ENCODE peak calls at places on chromosomes 11 and 22, in nine cellular contexts. C is NCI-H510A; S is hippocampal formation; J is G401; B is activated T-helper 1 cell treated with anti-CD3 and anti-CD28 coated beads, Interleukin-12 subunit alpha, Interleukin-12 subunit beta, Interleukin-2, Interleukin-4 antibody, amounts not matched to agents 30 ng/mL and 10 ng/mL and 1 ng/mL, durations not matched to agents 14 hours and 24 hours and 36 hours; V is stimulated activated CD4-positive, alpha-beta T cell treated with anti-CD3 and anti-CD28 coated beads, Interleukin-2, amount 100 ng/mL, for 48 hours; H is effector CD4-positive, alpha-beta T cell; R is NCI-H2081; E is RWPE1. F is an unnamed sample.

GRCh38 chr11:44608654-44609027 is 43.2 kb downstream of the CD82 start:
- DNase-seq in J (no peak), C (no peak), B (no peak), H (no peak), S (no peak), R (no peak), V (no peak), E (no peak), F (no peak)

GRCh38 chr22:46355369-46355995 is 20.0 kb downstream of the TRMU start:
- DNase-seq in C (no peak), H (peak; percentile 34), E (peak; percentile 56), V (peak; percentile 60), S (peak; percentile 20), J (peak; percentile 65), R (peak; percentile 13), B (peak; percentile 16), F (no peak)

GRCh38 chr22:21754523-21755128 is 19.0 kb upstream of the YPEL1 start:
- DNase-seq in V (no peak), R (no peak), S (peak; percentile 54), H (no peak), B (no peak), E (no peak), J (peak; percentile 74), C (no peak), F (no peak)

GRCh38 chr11:100573911-100574513 is 113.1 kb upstream of the ARHGAP42 start:
- DNase-seq in V (no peak), C (no peak), J (no peak), B (no peak), S (no peak), R (no peak), E (no peak), H (no peak), F (no peak)

GRCh38 chr11:74464746-74465145 is 2.6 kb downstream of the KCNE3 start:
- DNase-seq in J (no peak), R (no peak), C (no peak), V (no peak), S (no peak), B (no peak), H (no peak), E (no peak), F (no peak)

GRCh38 chr11:2146051-2146450 is 6.9 kb upstream of the IGF2 start:
- DNase-seq in V (no peak), B (no peak), R (no peak), S (no peak), C (no peak), J (no peak), H (no peak), E (no peak), F (no peak)

GRCh38 chr11:16966633-16967346 is 47.4 kb downstream of the PLEKHA7 start:
- DNase-seq in C (no peak), R (no peak), B (no peak), J (no peak), H (no peak), E (no peak), V (no peak), S (no peak), F (no peak)

GRCh38 chr11:125179895-125180294 is 15.3 kb downstream of the PKNOX2 start:
- DNase-seq in S (no peak), H (no peak), C (no peak), V (no peak), R (no peak), J (no peak), B (no peak), E (no peak), F (no peak)

GRCh38 chr11:62543680-62544444 is 2.7 kb downstream of the AHNAK start:
- DNase-seq in C (no peak), S (no peak), E (no peak), J (no peak), B (no peak), V (no peak), R (no peak), H (no peak), F (no peak)

GRCh38 chr11:61787928-61788491 is 4.4 kb downstream of the TMEM258 start:
- DNase-seq in C (peak; percentile 28), H (no peak), E (no peak), B (no peak), R (peak; percentile 11), S (peak; percentile 62), J (peak; percentile 50), V (no peak), F (no peak)

GRCh38 chr11:125082040-125082439 is 18.9 kb downstream of the SLC37A2 start:
- DNase-seq in C (no peak), B (no peak), V (no peak), J (no peak), E (no peak), H (no peak), R (no peak), S (no peak), F (no peak)

GRCh38 chr11:69647761-69648497 is 7.0 kb downstream of the CCND1 start:
- DNase-seq in H (no peak), B (no peak), E (no peak), J (no peak), V (no peak), R (no peak), S (no peak), C (no peak), F (no peak)

GRCh38 chr11:67248653-67249052 is 17.6 kb upstream of the GRK2 start:
- DNase-seq in E (peak; percentile 88), B (no peak), J (no peak), S (no peak), V (no peak), H (no peak), R (no peak), C (no peak), F (no peak)

GRCh38 chr22:45226681-45227186 is 14.0 kb downstream of the KIAA0930 start:
- DNase-seq in J (no peak), E (peak; percentile 28), B (no peak), S (peak; percentile 67), R (peak; percentile 3), C (no peak), V (no peak), H (no peak), F (no peak)

GRCh38 chr11:64721359-64721699 is 1.7 kb downstream of the NRXN2 start:
- DNase-seq in B (no peak), J (no peak), E (no peak), H (no peak), S (no peak), C (no peak), V (no peak), R (no peak), F (no peak)

F was measured in NCI-H2107.